ENCODE peak calls at places on chromosomes 13 and 19, in four cellular contexts. One of them, this sample, is unnamed.

GRCh38 chr19:16435238-16435911 is 36.4 kb downstream of the EPS15L1 start:
- DNase-seq in hypothalamus: peak
- DNase-seq in A673: no peak
- DNase-seq in neural crest cell: no peak
- DNase-seq in this sample: no peak

GRCh38 chr13:71801781-71802180 is 65.2 kb downstream of the DACH1 start:
- DNase-seq in hypothalamus: no peak
- DNase-seq in A673: peak
- DNase-seq in neural crest cell: no peak
- DNase-seq in this sample: no peak

GRCh38 chr13:113298001-113298945 is 1.2 kb downstream of the LAMP1 start:
- DNase-seq in hypothalamus: no peak
- DNase-seq in A673: no peak
- DNase-seq in neural crest cell: no peak
- DNase-seq in this sample: no peak

GRCh38 chr13:103862525-103862924 is 796.3 kb upstream of the SLC10A2 start:
- DNase-seq in hypothalamus: no peak
- DNase-seq in A673: no peak
- DNase-seq in neural crest cell: no peak
- DNase-seq in this sample: no peak

GRCh38 chr19:2294377-2295335 is 12.7 kb upstream of the PEAK3 start:
- DNase-seq in hypothalamus: peak
- DNase-seq in A673: peak
- DNase-seq in neural crest cell: no peak
- DNase-seq in this sample: no peak

GRCh38 chr19:7004313-7004931 is 16.8 kb downstream of the MBD3L2B start:
- DNase-seq in hypothalamus: no peak
- DNase-seq in A673: peak
- DNase-seq in neural crest cell: peak
- DNase-seq in this sample: no peak

GRCh38 chr13:46553521-46553885 is 533 bp downstream of the LRCH1 start:
- DNase-seq in hypothalamus: peak
- DNase-seq in A673: no peak
- DNase-seq in neural crest cell: peak
- DNase-seq in this sample: no peak

GRCh38 chr13:44188257-44188656 is 185.4 kb upstream of the SERP2 start:
- DNase-seq in hypothalamus: no peak
- DNase-seq in A673: no peak
- DNase-seq in neural crest cell: no peak
- DNase-seq in this sample: peak

GRCh38 chr19:17394891-17395415 is 957 bp upstream of the CCDC194 start:
- DNase-seq in hypothalamus: no peak
- DNase-seq in A673: peak
- DNase-seq in neural crest cell: peak
- DNase-seq in this sample: peak

GRCh38 chr19:2266183-2266993 is 10.2 kb upstream of the JSRP1 start:
- DNase-seq in hypothalamus: peak
- DNase-seq in A673: no peak
- DNase-seq in neural crest cell: no peak
- DNase-seq in this sample: no peak

GRCh38 chr13:112053744-112054615 is 13.0 kb upstream of the SOX1 start:
- DNase-seq in hypothalamus: no peak
- DNase-seq in A673: no peak
- DNase-seq in neural crest cell: no peak
- DNase-seq in this sample: no peak

GRCh38 chr13:29369060-29369743 is 226.3 kb downstream of the SLC7A1 start:
- DNase-seq in hypothalamus: no peak
- DNase-seq in A673: peak
- DNase-seq in neural crest cell: peak
- DNase-seq in this sample: no peak

GRCh38 chr19:3179739-3180293 is 1.2 kb downstream of the S1PR4 start:
- DNase-seq in hypothalamus: no peak
- DNase-seq in A673: no peak
- DNase-seq in neural crest cell: no peak
- DNase-seq in this sample: no peak

GRCh38 chr19:13834308-13834790 is 39.1 kb downstream of the ZSWIM4 start:
- DNase-seq in hypothalamus: no peak
- DNase-seq in A673: no peak
- DNase-seq in neural crest cell: no peak
- DNase-seq in this sample: no peak

GRCh38 chr13:95607363-95607762 is 37.1 kb downstream of the DZIP1 start:
- DNase-seq in hypothalamus: no peak
- DNase-seq in A673: no peak
- DNase-seq in neural crest cell: no peak
- DNase-seq in this sample: no peak

GRCh38 chr13:74129500-74130144 is 4.6 kb downstream of the KLF12 start:
- DNase-seq in hypothalamus: no peak
- DNase-seq in A673: peak
- DNase-seq in neural crest cell: no peak
- DNase-seq in this sample: no peak

GRCh38 chr19:34497112-34497805 is 15.7 kb downstream of the WTIP start:
- DNase-seq in hypothalamus: no peak
- DNase-seq in A673: no peak
- DNase-seq in neural crest cell: no peak
- DNase-seq in this sample: no peak

GRCh38 chr19:32878988-32879387 is 9.4 kb upstream of the SLC7A9 start:
- DNase-seq in hypothalamus: no peak
- DNase-seq in A673: no peak
- DNase-seq in neural crest cell: no peak
- DNase-seq in this sample: no peak

GRCh38 chr19:3403489-3404323 is 37.3 kb downstream of the NFIC start:
- DNase-seq in hypothalamus: peak
- DNase-seq in A673: peak
- DNase-seq in neural crest cell: no peak
- DNase-seq in this sample: no peak

GRCh38 chr13:59368652-59369051 is 795.1 kb downstream of the DIAPH3 start:
- DNase-seq in hypothalamus: no peak
- DNase-seq in A673: no peak
- DNase-seq in neural crest cell: no peak
- DNase-seq in this sample: no peak

GRCh38 chr13:21949818-21950429 is 279.1 kb downstream of the FGF9 start:
- DNase-seq in hypothalamus: no peak
- DNase-seq in A673: no peak
- DNase-seq in neural crest cell: no peak
- DNase-seq in this sample: no peak

GRCh38 chr19:3387645-3388589 is 21.5 kb downstream of the NFIC start:
- DNase-seq in hypothalamus: peak
- DNase-seq in A673: peak
- DNase-seq in neural crest cell: no peak
- DNase-seq in this sample: no peak

GRCh38 chr19:23440791-23441190 is 45.5 kb upstream of the ZNF91 start:
- DNase-seq in hypothalamus: no peak
- DNase-seq in A673: no peak
- DNase-seq in neural crest cell: no peak
- DNase-seq in this sample: no peak

GRCh38 chr13:112351825-112352224 is 24.3 kb upstream of the SPACA7 start:
- DNase-seq in hypothalamus: no peak
- DNase-seq in A673: no peak
- DNase-seq in neural crest cell: no peak
- DNase-seq in this sample: no peak

GRCh38 chr13:74132768-74133656 is 1.2 kb downstream of the KLF12 start:
- DNase-seq in hypothalamus: peak
- DNase-seq in A673: peak
- DNase-seq in neural crest cell: peak
- DNase-seq in this sample: no peak

GRCh38 chr19:1133471-1133929 is 29.7 kb downstream of the GPX4 start:
- DNase-seq in hypothalamus: no peak
- DNase-seq in A673: peak
- DNase-seq in neural crest cell: no peak
- DNase-seq in this sample: no peak

GRCh38 chr19:5891938-5892771 is 11.4 kb downstream of the NDUFA11 start:
- DNase-seq in hypothalamus: peak
- DNase-seq in A673: no peak
- DNase-seq in neural crest cell: peak
- DNase-seq in this sample: no peak

GRCh38 chr13:76993021-76993420 is 1.1 kb downstream of the CLN5 start:
- DNase-seq in hypothalamus: no peak
- DNase-seq in A673: no peak
- DNase-seq in neural crest cell: no peak
- DNase-seq in this sample: no peak

GRCh38 chr19:40143612-40144011 is 47.6 kb upstream of the MAP3K10 start:
- DNase-seq in hypothalamus: no peak
- DNase-seq in A673: peak
- DNase-seq in neural crest cell: no peak
- DNase-seq in this sample: no peak

GRCh38 chr13:51542358-51542972 is 41.8 kb upstream of the WDFY2 start:
- DNase-seq in hypothalamus: no peak
- DNase-seq in A673: peak
- DNase-seq in neural crest cell: peak
- DNase-seq in this sample: no peak

GRCh38 chr19:5674734-5675133 is 5.6 kb downstream of the MICOS13 start:
- DNase-seq in hypothalamus: no peak
- DNase-seq in A673: no peak
- DNase-seq in neural crest cell: no peak
- DNase-seq in this sample: no peak

GRCh38 chr13:32984857-32985626 is 31.2 kb upstream of the KL start:
- DNase-seq in hypothalamus: no peak
- DNase-seq in A673: no peak
- DNase-seq in neural crest cell: no peak
- DNase-seq in this sample: no peak